ENCODE peak calls at places on chromosomes 16 and 17, in five cellular contexts. T, L, D, O and S are unnamed samples.

GRCh38 chr16:80198995-80199299 is 341.8 kb upstream of the DYNLRB2 start:
- DNase-seq in T (no peak), L (no peak), D (no peak), O (no peak), S (no peak)

GRCh38 chr17:10151667-10152496 is 46.5 kb downstream of the GAS7 start:
- DNase-seq in T (peak), L (peak), D (no peak), O (peak), S (no peak)

GRCh38 chr16:61872778-61873119 is 163.5 kb downstream of the CDH8 start:
- DNase-seq in T (no peak), L (no peak), D (no peak), O (no peak), S (no peak)

GRCh38 chr16:49828545-49829267 is 27.2 kb downstream of the ZNF423 start:
- DNase-seq in T (no peak), L (no peak), D (no peak), O (no peak), S (no peak)

GRCh38 chr17:68431661-68432071 is 25.6 kb downstream of the WIPI1 start:
- DNase-seq in T (peak), L (peak), D (no peak), O (no peak), S (peak)

GRCh38 chr17:3792481-3792880 is 8.5 kb downstream of the ITGAE start:
- DNase-seq in T (no peak), L (no peak), D (no peak), O (no peak), S (no peak)

GRCh38 chr16:88770459-88771293 is 14.3 kb downstream of the PIEZO1 start:
- DNase-seq in T (peak), L (peak), D (no peak), O (peak), S (no peak)

GRCh38 chr16:66673691-66674090 is 22.9 kb downstream of the CMTM4 start:
- DNase-seq in T (no peak), L (no peak), D (no peak), O (no peak), S (no peak)

GRCh38 chr16:8868272-8869211 is at the start of gene CARHSP1:
- DNase-seq in T (peak), L (peak), D (peak), O (peak), S (peak)

GRCh38 chr16:66717112-66717675 is 20.7 kb upstream of the CMTM4 start:
- DNase-seq in T (peak), L (peak), D (no peak), O (peak), S (peak)

GRCh38 chr17:72122668-72123495 is 2.1 kb downstream of the SOX9 start:
- DNase-seq in T (no peak), L (peak), D (peak), O (no peak), S (no peak)

GRCh38 chr17:74877592-74878543 is 5.1 kb upstream of the FDXR start:
- DNase-seq in T (no peak), L (peak), D (no peak), O (no peak), S (no peak)

GRCh38 chr16:81279375-81279774 is 35.4 kb upstream of the GAN start:
- DNase-seq in T (no peak), L (no peak), D (no peak), O (no peak), S (no peak)

GRCh38 chr16:19595043-19595767 is 39.7 kb downstream of the VPS35L start:
- DNase-seq in T (peak), L (no peak), D (no peak), O (no peak), S (no peak)

GRCh38 chr16:24536671-24537070 is 2.7 kb upstream of the RBBP6 start:
- DNase-seq in T (no peak), L (no peak), D (no peak), O (no peak), S (no peak)